ENCODE peak calls at places on chromosomes 7 and 10, in four cellular contexts. Z is IMR-90, R is H9, G is H1. V is an unnamed sample.

GRCh38 chr7:88401009-88401623 is 94.4 kb upstream of the STEAP4 start:
- DNase-seq in Z (no peak), R (no peak), G (no peak), V (no peak)

GRCh38 chr10:52443419-52444388 is 129.6 kb downstream of the DKK1 start:
- DNase-seq in Z (peak; percentile 87), R (no peak), G (no peak), V (no peak)

GRCh38 chr10:95475003-95475383 is 86.2 kb downstream of the SORBS1 start:
- DNase-seq in Z (no peak), R (no peak), G (no peak), V (no peak)

GRCh38 chr7:82012453-82012852 is 242.6 kb upstream of the HGF start:
- DNase-seq in Z (peak; percentile 35), R (no peak), G (no peak), V (no peak)

GRCh38 chr7:79282882-79283602 is 170.4 kb downstream of the MAGI2 start:
- DNase-seq in Z (peak; percentile 91), R (no peak), G (no peak), V (no peak)

GRCh38 chr7:106111671-106112117 is 418 bp downstream of the SYPL1 start:
- DNase-seq in Z (no peak), R (no peak), G (no peak), V (no peak)

GRCh38 chr7:54831046-54831643 is 72.1 kb upstream of the SEC61G start:
- DNase-seq in Z (peak; percentile 54), R (no peak), G (no peak), V (no peak)

GRCh38 chr7:75534727-75535307 is 42.7 kb downstream of the SPDYE5 start:
- DNase-seq in Z (peak; percentile 85), R (no peak), G (no peak), V (no peak)

GRCh38 chr7:264541-265191 is 25.3 kb upstream of the FOXL3 start:
- DNase-seq in Z (no peak), R (no peak), G (no peak), V (no peak)

GRCh38 chr7:25772802-25773201 is 379.2 kb upstream of the NFE2L3 start:
- DNase-seq in Z (no peak), R (no peak), G (no peak), V (no peak)

GRCh38 chr10:14732146-14732545 is 42.6 kb downstream of the FAM107B start:
- DNase-seq in Z (no peak), R (no peak), G (no peak), V (no peak)

GRCh38 chr7:438361-438760 is 81.3 kb downstream of the PDGFA start:
- DNase-seq in Z (no peak), R (no peak), G (no peak), V (no peak)

GRCh38 chr7:44416941-44417340 is 73.5 kb downstream of the NUDCD3 start:
- DNase-seq in Z (no peak), R (no peak), G (no peak), V (no peak)

GRCh38 chr10:79093658-79094411 is 25.1 kb downstream of the ZMIZ1 start:
- DNase-seq in Z (peak; percentile 81), R (no peak), G (no peak), V (no peak)
- H3K23ac ChIP-seq in Z (peak overlapping the region; percentile 79), R (no peak overlapping the region), G (no peak overlapping the region), V (peak overlapping the region; percentile 50)

GRCh38 chr7:97167749-97168148 is 50.3 kb downstream of the SDHAF3 start:
- DNase-seq in Z (no peak), R (no peak), G (no peak), V (no peak)
- H4K8ac ChIP-seq in Z (peak overlapping the region; percentile 28), R (no peak overlapping the region), G (no peak overlapping the region), V (no peak overlapping the region)

GRCh38 chr10:29619273-29619672 is 15.5 kb downstream of the SVIL start:
- DNase-seq in Z (peak; percentile 83), R (no peak), G (no peak), V (no peak)
- H3K23ac ChIP-seq in Z (no peak overlapping the region), R (no peak overlapping the region), G (no peak overlapping the region), V (no peak overlapping the region)

GRCh38 chr10:69816536-69816935 is 14.8 kb downstream of the COL13A1 start:
- DNase-seq in Z (no peak), R (no peak), G (no peak), V (no peak)
- H4K8ac ChIP-seq in Z (peak overlapping the region; percentile 72), R (no peak overlapping the region), G (no peak overlapping the region), V (no peak overlapping the region)

V was measured in neuronal stem cell.